ENCODE peak calls at places on chromosomes 12 and 14, in eight cellular contexts. One of them, this sample, is unnamed. For H3K4me1, the result is how much of the 10 kb centered on the place peaks cover.

GRCh38 chr12:39587247-39587646 is 32.4 kb downstream of the ABCD2 start:
- DNase-seq in fibroblast of lung: peak
- DNase-seq in A549: no peak
- DNase-seq in A673: peak
- DNase-seq in cardiac muscle cell: no peak
- DNase-seq in Peyer's patch: no peak
- DNase-seq in PC-3: peak
- DNase-seq in right atrium auricular region: no peak
- DNase-seq in this sample: no peak

GRCh38 chr12:76024942-76025600 is 6.5 kb downstream of the PHLDA1 start:
- DNase-seq in Peyer's patch: no peak
- DNase-seq in right atrium auricular region: no peak
- DNase-seq in PC-3: peak
- DNase-seq in A673: peak
- DNase-seq in A549: peak
- DNase-seq in cardiac muscle cell: no peak
- DNase-seq in fibroblast of lung: peak
- DNase-seq in this sample: no peak

GRCh38 chr12:58919271-58920101 is 818 bp downstream of the LRIG3 start:
- DNase-seq in PC-3: peak
- DNase-seq in right atrium auricular region: no peak
- DNase-seq in fibroblast of lung: peak
- DNase-seq in A673: peak
- DNase-seq in cardiac muscle cell: peak
- DNase-seq in Peyer's patch: peak
- DNase-seq in A549: peak
- DNase-seq in this sample: peak

GRCh38 chr14:29721586-29721985 is 206.1 kb downstream of the PRKD1 start:
- DNase-seq in A549: no peak
- DNase-seq in Peyer's patch: no peak
- DNase-seq in cardiac muscle cell: no peak
- DNase-seq in A673: no peak
- DNase-seq in fibroblast of lung: no peak
- DNase-seq in PC-3: no peak
- DNase-seq in right atrium auricular region: no peak
- DNase-seq in this sample: no peak

GRCh38 chr12:6267007-6267721 is 43.3 kb upstream of the PLEKHG6 start:
- DNase-seq in right atrium auricular region: no peak
- DNase-seq in Peyer's patch: no peak
- DNase-seq in cardiac muscle cell: no peak
- DNase-seq in fibroblast of lung: peak
- DNase-seq in A549: no peak
- DNase-seq in PC-3: peak
- DNase-seq in A673: no peak
- DNase-seq in this sample: no peak

GRCh38 chr14:78448483-78449094 is 278.4 kb downstream of the NRXN3 start:
- DNase-seq in A549: peak
- DNase-seq in fibroblast of lung: peak
- DNase-seq in right atrium auricular region: peak
- DNase-seq in A673: peak
- DNase-seq in cardiac muscle cell: peak
- DNase-seq in PC-3: peak
- DNase-seq in Peyer's patch: peak
- DNase-seq in this sample: peak

GRCh38 chr12:57240069-57240921 is 10.7 kb downstream of the STAC3 start:
- DNase-seq in Peyer's patch: peak
- DNase-seq in cardiac muscle cell: peak
- DNase-seq in right atrium auricular region: no peak
- DNase-seq in fibroblast of lung: peak
- DNase-seq in PC-3: peak
- DNase-seq in A549: no peak
- DNase-seq in A673: peak
- DNase-seq in this sample: peak

GRCh38 chr12:12266389-12266872 is 413 bp downstream of the LRP6 start:
- DNase-seq in PC-3: no peak
- DNase-seq in Peyer's patch: peak
- DNase-seq in A673: no peak
- DNase-seq in fibroblast of lung: peak
- DNase-seq in cardiac muscle cell: peak
- DNase-seq in A549: no peak
- DNase-seq in right atrium auricular region: no peak
- DNase-seq in this sample: no peak

GRCh38 chr12:120851444-120851843 is 52.7 kb downstream of the SPPL3 start:
- DNase-seq in fibroblast of lung: no peak
- DNase-seq in A673: no peak
- DNase-seq in cardiac muscle cell: no peak
- DNase-seq in PC-3: no peak
- DNase-seq in A549: no peak
- DNase-seq in right atrium auricular region: no peak
- DNase-seq in Peyer's patch: no peak
- DNase-seq in this sample: no peak

GRCh38 chr12:120847392-120848157 is 56.6 kb downstream of the SPPL3 start:
- DNase-seq in Peyer's patch: no peak
- DNase-seq in PC-3: peak
- DNase-seq in A673: no peak
- DNase-seq in A549: no peak
- DNase-seq in cardiac muscle cell: no peak
- DNase-seq in right atrium auricular region: no peak
- DNase-seq in fibroblast of lung: no peak
- DNase-seq in this sample: no peak

GRCh38 chr12:120851939-120852338 is 52.2 kb downstream of the SPPL3 start:
- DNase-seq in Peyer's patch: no peak
- DNase-seq in PC-3: no peak
- DNase-seq in A549: no peak
- DNase-seq in A673: no peak
- DNase-seq in fibroblast of lung: no peak
- DNase-seq in cardiac muscle cell: no peak
- DNase-seq in right atrium auricular region: no peak
- DNase-seq in this sample: no peak

GRCh38 chr12:120846721-120847120 is 57.4 kb downstream of the SPPL3 start:
- DNase-seq in PC-3: peak
- DNase-seq in fibroblast of lung: no peak
- DNase-seq in cardiac muscle cell: no peak
- DNase-seq in A673: no peak
- DNase-seq in Peyer's patch: no peak
- DNase-seq in right atrium auricular region: no peak
- DNase-seq in A549: no peak
- DNase-seq in this sample: no peak

GRCh38 chr12:120849765-120850164 is 54.4 kb downstream of the SPPL3 start:
- DNase-seq in PC-3: peak
- DNase-seq in A549: peak
- DNase-seq in right atrium auricular region: no peak
- DNase-seq in Peyer's patch: no peak
- DNase-seq in A673: no peak
- DNase-seq in fibroblast of lung: no peak
- DNase-seq in cardiac muscle cell: peak
- DNase-seq in this sample: no peak
- H3K4me1 ChIP-seq in PC-3: half or more
- H3K4me1 ChIP-seq in A549: under half
- H3K4me1 ChIP-seq in right atrium auricular region: half or more
- H3K4me1 ChIP-seq in Peyer's patch: under half
- H3K4me1 ChIP-seq in A673: under half
- H3K4me1 ChIP-seq in fibroblast of lung: under half
- H3K4me1 ChIP-seq in cardiac muscle cell: half or more
- H3K4me1 ChIP-seq in this sample: under half

GRCh38 chr12:27779837-27780611 is at the start of the genes KLHL42 and MANSC4:
- DNase-seq in A673: peak
- DNase-seq in A549: peak
- DNase-seq in right atrium auricular region: peak
- DNase-seq in PC-3: peak
- DNase-seq in Peyer's patch: peak
- DNase-seq in cardiac muscle cell: peak
- DNase-seq in fibroblast of lung: peak
- DNase-seq in this sample: peak
- TF ChIP-seq CTCF in A673: no peak
- TF ChIP-seq CTCF in A549: peak
- TF ChIP-seq CTCF in right atrium auricular region: peak
- TF ChIP-seq CTCF in PC-3: no peak
- TF ChIP-seq CTCF in Peyer's patch: no peak
- TF ChIP-seq CTCF in cardiac muscle cell: no peak
- TF ChIP-seq CTCF in fibroblast of lung: no peak
- TF ChIP-seq CTCF in this sample: peak

DNA sequence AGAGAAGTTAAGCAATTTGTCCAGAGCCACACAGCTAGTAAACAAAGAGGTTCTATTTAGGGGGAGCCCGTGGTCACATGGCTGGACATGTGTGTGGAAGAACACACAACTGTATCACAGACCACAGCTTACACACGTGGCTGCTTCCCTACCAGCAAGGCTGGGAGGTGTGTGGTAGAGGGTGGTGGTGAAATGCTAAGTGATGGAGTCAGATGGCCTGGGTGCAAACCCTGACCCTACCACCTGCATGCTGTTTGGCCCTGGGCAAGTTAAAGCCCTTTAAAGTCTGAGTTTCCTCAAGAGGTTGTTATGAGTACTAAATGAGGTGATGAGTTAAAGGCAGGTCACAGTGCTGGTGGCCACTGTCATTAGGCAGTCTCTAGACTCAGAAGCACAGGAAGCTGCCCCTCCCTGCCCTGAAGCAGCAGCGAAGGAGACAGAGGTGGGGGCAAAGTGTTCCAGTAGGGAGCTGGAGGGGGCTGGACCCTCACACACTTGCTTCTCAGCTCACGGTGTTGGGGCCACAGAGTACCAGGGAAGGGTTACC is 64.2 kb downstream of the ERH start:
- DNase-seq in PC-3: no peak
- DNase-seq in A549: no peak
- DNase-seq in cardiac muscle cell: no peak
- DNase-seq in A673: no peak
- DNase-seq in Peyer's patch: no peak
- DNase-seq in fibroblast of lung: no peak
- DNase-seq in right atrium auricular region: no peak
- DNase-seq in this sample: no peak
- H3K4me1 ChIP-seq in PC-3: under half
- H3K4me1 ChIP-seq in A549: under half
- H3K4me1 ChIP-seq in cardiac muscle cell: under half
- H3K4me1 ChIP-seq in A673: under half
- H3K4me1 ChIP-seq in Peyer's patch: under half
- H3K4me1 ChIP-seq in fibroblast of lung: under half
- H3K4me1 ChIP-seq in right atrium auricular region: under half
- H3K4me1 ChIP-seq in this sample: under half

GRCh38 chr12:52689936-52690335 is 9.7 kb upstream of the KRT1 start:
- DNase-seq in right atrium auricular region: no peak
- DNase-seq in PC-3: no peak
- DNase-seq in cardiac muscle cell: no peak
- DNase-seq in A549: no peak
- DNase-seq in Peyer's patch: no peak
- DNase-seq in fibroblast of lung: no peak
- DNase-seq in A673: no peak
- DNase-seq in this sample: no peak
- TF ChIP-seq CTCF in right atrium auricular region: no peak
- TF ChIP-seq CTCF in PC-3: no peak
- TF ChIP-seq CTCF in cardiac muscle cell: no peak
- TF ChIP-seq CTCF in A549: no peak
- TF ChIP-seq CTCF in Peyer's patch: no peak
- TF ChIP-seq CTCF in fibroblast of lung: no peak
- TF ChIP-seq CTCF in A673: no peak
- TF ChIP-seq CTCF in this sample: no peak

GRCh38 chr14:101819251-101819990 is 57.9 kb downstream of the PPP2R5C start:
- DNase-seq in PC-3: no peak
- DNase-seq in Peyer's patch: peak
- DNase-seq in A673: no peak
- DNase-seq in right atrium auricular region: no peak
- DNase-seq in fibroblast of lung: no peak
- DNase-seq in A549: no peak
- DNase-seq in cardiac muscle cell: no peak
- DNase-seq in this sample: no peak
- H3K4me1 ChIP-seq in PC-3: under half
- H3K4me1 ChIP-seq in Peyer's patch: under half
- H3K4me1 ChIP-seq in A673: under half
- H3K4me1 ChIP-seq in right atrium auricular region: under half
- H3K4me1 ChIP-seq in fibroblast of lung: under half
- H3K4me1 ChIP-seq in A549: under half
- H3K4me1 ChIP-seq in cardiac muscle cell: under half
- H3K4me1 ChIP-seq in this sample: under half

GRCh38 chr14:64298773-64299172 is 4.6 kb upstream of the ESR2 start:
- DNase-seq in cardiac muscle cell: no peak
- DNase-seq in A673: no peak
- DNase-seq in A549: no peak
- DNase-seq in Peyer's patch: no peak
- DNase-seq in fibroblast of lung: no peak
- DNase-seq in PC-3: no peak
- DNase-seq in right atrium auricular region: no peak
- DNase-seq in this sample: no peak
- TF ChIP-seq CTCF in cardiac muscle cell: peak
- TF ChIP-seq CTCF in A673: no peak
- TF ChIP-seq CTCF in A549: no peak
- TF ChIP-seq CTCF in Peyer's patch: no peak
- TF ChIP-seq CTCF in fibroblast of lung: no peak
- TF ChIP-seq CTCF in PC-3: no peak
- TF ChIP-seq CTCF in right atrium auricular region: no peak
- TF ChIP-seq CTCF in this sample: peak

GRCh38 chr14:24296341-24297157 is 3.0 kb downstream of the DHRS1 start:
- DNase-seq in cardiac muscle cell: peak
- DNase-seq in PC-3: peak
- DNase-seq in fibroblast of lung: peak
- DNase-seq in Peyer's patch: peak
- DNase-seq in A549: peak
- DNase-seq in A673: peak
- DNase-seq in right atrium auricular region: peak
- DNase-seq in this sample: peak
- H3K4me1 ChIP-seq in cardiac muscle cell: under half
- H3K4me1 ChIP-seq in PC-3: under half
- H3K4me1 ChIP-seq in fibroblast of lung: under half
- H3K4me1 ChIP-seq in Peyer's patch: under half
- H3K4me1 ChIP-seq in A549: under half
- H3K4me1 ChIP-seq in A673: under half
- H3K4me1 ChIP-seq in right atrium auricular region: under half
- H3K4me1 ChIP-seq in this sample: under half

This sample was measured in endodermal cell.